ENCODE peak calls at places on chromosome 1, in five cellular contexts. O, M, H, E and J are unnamed samples.
A peak's percentile ranks its signal among the peaks of the same experiment; 100 is the strongest.

GRCh38 chr1:200379431-200379755 is 30.4 kb downstream of the ZNF281 start:
- DNase-seq in E (no peak), M (peak; percentile 94), O (peak; percentile 96), H (peak; percentile 96), J (no peak)

GRCh38 chr1:205676002-205676401 is 4.3 kb downstream of the SLC45A3 start:
- DNase-seq in E (no peak), H (no peak), M (no peak), O (no peak), J (no peak)

GRCh38 chr1:220879509-220880366 is 495 bp downstream of the HLX start:
- DNase-seq in E (peak; percentile 70), M (no peak), O (peak; percentile 45), H (peak; percentile 56), J (peak; percentile 37)

GRCh38 chr1:81679972-81680371 is 120.8 kb upstream of the ADGRL2 start:
- DNase-seq in H (peak; percentile 59), M (no peak), O (peak; percentile 76), E (peak; percentile 36), J (no peak)

GRCh38 chr1:83996621-83997020 is 2.3 kb downstream of the TTLL7 start:
- DNase-seq in E (no peak), O (peak; percentile 79), H (peak; percentile 88), M (peak; percentile 16), J (no peak)

GRCh38 chr1:92408825-92409224 is 77.9 kb downstream of the GFI1 start:
- DNase-seq in O (peak; percentile 54), E (no peak), H (peak; percentile 85), M (no peak), J (no peak)

GRCh38 chr1:6962956-6963915 is 178.0 kb downstream of the CAMTA1 start:
- DNase-seq in O (no peak), E (peak; percentile 93), M (no peak), H (peak; percentile 18), J (no peak)

GRCh38 chr1:226784081-226785049 is 45.3 kb upstream of the ITPKB start:
- DNase-seq in O (peak; percentile 23), E (no peak), M (no peak), H (peak; percentile 34), J (no peak)

GRCh38 chr1:41098657-41099207 is 77.2 kb upstream of the SLFNL1 start:
- DNase-seq in E (no peak), O (no peak), M (no peak), H (no peak), J (no peak)

GRCh38 chr1:110672001-110672752 is 2.6 kb downstream of the KCNA3 start:
- DNase-seq in O (no peak), E (peak; percentile 56), M (peak; percentile 16), H (no peak), J (peak; percentile 44)

GRCh38 chr1:40806240-40806639 is 22.7 kb downstream of the KCNQ4 start:
- DNase-seq in E (no peak), M (no peak), H (no peak), O (no peak), J (no peak)

GRCh38 chr1:6148497-6149241 is 31.5 kb downstream of the CHD5 start:
- DNase-seq in M (no peak), H (no peak), E (peak; percentile 87), O (no peak), J (peak; percentile 18)

GRCh38 chr1:166304131-166304530 is 137.3 kb upstream of the FAM78B start:
- DNase-seq in O (no peak), H (no peak), E (no peak), M (no peak), J (no peak)

GRCh38 chr1:187696092-187696491 is 867.3 kb downstream of the PLA2G4A start:
- DNase-seq in E (no peak), H (peak; percentile 62), O (no peak), M (no peak), J (no peak)

GRCh38 chr1:200336111-200336845 is 73.6 kb downstream of the ZNF281 start:
- DNase-seq in O (peak; percentile 69), E (no peak), M (no peak), H (peak; percentile 88), J (no peak)

GRCh38 chr1:156143765-156144489 is 9.5 kb upstream of the SEMA4A start:
- DNase-seq in H (peak; percentile 53), M (no peak), O (peak; percentile 47), E (no peak), J (no peak)

GRCh38 chr1:24635195-24635843 is 7.8 kb upstream of the SRRM1 start:
- DNase-seq in O (peak; percentile 86), M (peak; percentile 26), H (peak; percentile 68), E (no peak), J (peak; percentile 36)

GRCh38 chr1:147600119-147601111 is 59.1 kb downstream of the BCL9 start:
- DNase-seq in M (no peak), H (peak; percentile 60), E (no peak), O (peak; percentile 28), J (no peak)

GRCh38 chr1:40717960-40718359 is 26.5 kb downstream of the NFYC start:
- DNase-seq in E (no peak), H (peak; percentile 39), O (peak; percentile 13), M (no peak), J (no peak)